ENCODE peak calls at places on chromosomes 11 and 22, in ten cellular contexts. K, F, B, A, M, U, V, S, W and J are unnamed samples.

GRCh38 chr22:29060251-29060650 is 1.4 kb downstream of the C22orf31 start:
- DNase-seq in U (no peak), M (no peak), A (no peak), V (no peak), W (no peak), B (no peak), F (no peak), S (no peak), K (no peak), J (no peak)

GRCh38 chr11:70019576-70020011 is 58.5 kb upstream of the ANO1 start:
- DNase-seq in K (no peak), S (no peak), M (no peak), U (no peak), B (no peak), V (no peak), F (no peak), W (peak), A (no peak), J (no peak)

GRCh38 chr22:27677895-27678458 is 123.6 kb downstream of the MN1 start:
- DNase-seq in U (no peak), W (no peak), V (no peak), M (no peak), B (no peak), K (no peak), F (no peak), A (no peak), S (no peak), J (no peak)

GRCh38 chr11:35859311-35859710 is 84.6 kb upstream of the LDLRAD3 start:
- DNase-seq in W (peak), S (no peak), U (no peak), F (no peak), V (no peak), B (no peak), M (no peak), A (no peak), K (no peak), J (no peak)

GRCh38 chr11:132312616-132313210 is 942.3 kb downstream of the NTM start:
- DNase-seq in V (no peak), S (no peak), M (no peak), W (peak), B (peak), U (peak), A (no peak), K (no peak), F (no peak), J (no peak)

GRCh38 chr11:61907282-61907681 is 10.1 kb downstream of the RAB3IL1 start:
- DNase-seq in A (no peak), K (no peak), B (no peak), S (no peak), M (no peak), U (no peak), V (no peak), F (peak), W (no peak), J (no peak)

GRCh38 chr11:92764128-92764527 is 205.3 kb upstream of the MTNR1B start:
- DNase-seq in V (no peak), W (no peak), S (no peak), M (no peak), F (no peak), U (no peak), A (no peak), B (no peak), K (no peak), J (no peak)

GRCh38 chr22:50089231-50090140 is at the start of gene MOV10L1:
- DNase-seq in W (peak), U (peak), M (peak), B (no peak), K (no peak), A (no peak), F (no peak), S (no peak), V (peak), J (no peak)

GRCh38 chr11:104946907-104947306 is 21.5 kb downstream of the CASP4 start:
- DNase-seq in V (no peak), A (no peak), U (peak), F (no peak), W (peak), K (no peak), S (peak), B (peak), M (peak), J (no peak)

DNA sequence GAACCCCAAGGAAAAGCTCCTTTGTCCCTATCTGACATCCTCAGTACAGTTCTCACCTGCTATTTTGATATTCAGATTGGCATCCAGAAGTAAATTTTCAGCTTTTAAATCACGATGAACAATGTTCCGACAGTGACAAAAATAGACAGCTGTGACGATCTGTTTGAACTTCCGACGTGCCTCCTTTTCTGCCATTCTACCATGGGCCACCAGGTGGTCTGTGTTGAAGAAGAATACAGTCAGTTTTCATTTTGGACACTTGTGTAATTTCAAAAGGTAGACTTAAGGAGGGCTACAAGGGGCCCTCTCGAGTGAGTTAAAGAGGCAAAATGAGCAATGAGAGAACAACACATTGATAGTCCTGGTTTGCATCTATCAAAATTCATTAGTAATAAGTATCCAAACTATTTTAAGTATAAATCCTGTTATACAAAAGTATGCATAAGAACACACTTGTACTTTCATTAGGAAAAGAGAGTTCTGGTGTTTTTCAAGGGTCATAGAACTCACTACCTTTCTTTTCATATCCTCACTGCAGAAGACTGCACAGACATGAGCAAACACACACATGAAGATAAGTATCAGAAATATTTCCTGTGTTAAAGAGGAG is 89.8 kb upstream of the APOA1 start:
- DNase-seq in S (no peak), F (no peak), V (no peak), W (no peak), K (no peak), U (no peak), M (no peak), B (peak), A (no peak), J (no peak)
- TF ChIP-seq CTCF in S (no peak), F (peak), V (no peak), W (peak), K (no peak), U (peak), M (peak), B (peak), A (peak), J (peak)

GRCh38 chr22:45516923-45517675 is 14.4 kb downstream of the FBLN1 start:
- DNase-seq in M (peak), A (no peak), U (no peak), W (peak), F (no peak), V (no peak), B (no peak), K (no peak), S (no peak), J (no peak)
- TF ChIP-seq CTCF in M (no peak), A (no peak), U (no peak), W (no peak), F (no peak), V (no peak), B (no peak), K (no peak), S (no peak), J (no peak)

DNA sequence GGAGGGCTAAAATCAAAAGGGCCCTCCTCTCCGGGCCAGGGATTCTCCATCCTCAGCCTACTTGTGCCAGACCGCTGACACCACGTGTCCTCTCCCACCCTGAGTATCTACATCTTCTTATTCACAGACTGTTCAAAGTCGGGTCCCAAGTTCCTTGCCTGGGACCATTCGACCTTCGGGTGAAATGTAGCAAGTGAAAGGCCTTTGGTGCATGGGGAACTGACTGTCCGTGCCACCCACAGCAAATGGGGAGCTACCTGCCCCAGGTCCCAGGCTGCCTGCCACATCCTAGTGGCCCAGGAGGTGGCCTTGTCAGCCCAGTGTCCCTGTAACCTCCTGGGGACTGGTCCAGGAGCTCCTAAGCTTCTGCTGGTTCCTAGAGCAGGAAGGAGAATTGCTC is 67.3 kb downstream of the RTL6 start:
- DNase-seq in W (no peak), K (no peak), B (no peak), F (no peak), A (no peak), V (no peak), M (no peak), U (no peak), S (no peak), J (no peak)
- TF ChIP-seq CTCF in W (no peak), K (no peak), B (no peak), F (no peak), A (no peak), V (no peak), M (no peak), U (no peak), S (no peak), J (no peak)

DNA sequence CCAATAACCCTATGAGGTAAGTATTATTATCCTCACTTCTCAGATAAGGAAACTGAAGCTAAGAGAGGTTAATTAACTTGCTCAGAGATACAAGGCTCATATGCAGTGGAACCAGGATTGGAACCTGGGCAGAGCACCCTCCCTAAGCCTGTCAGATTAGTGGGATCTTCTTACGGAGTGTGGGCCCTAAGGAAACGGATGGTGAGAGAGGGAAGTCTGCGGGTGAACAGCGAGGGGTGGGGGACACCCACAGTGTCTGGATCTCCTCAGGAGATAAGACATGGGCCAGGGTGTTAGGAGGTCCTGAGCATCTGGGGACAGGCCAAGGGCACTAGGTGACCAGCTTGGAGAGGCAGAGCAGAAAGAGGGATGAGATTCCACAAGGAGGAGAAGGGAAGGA is 376.0 kb downstream of the CADM1 start:
- DNase-seq in W (no peak), V (no peak), K (no peak), S (no peak), A (no peak), M (no peak), F (no peak), U (no peak), B (no peak), J (no peak)
- TF ChIP-seq CTCF in W (no peak), V (no peak), K (no peak), S (no peak), A (no peak), M (no peak), F (no peak), U (no peak), B (no peak), J (no peak)

DNA sequence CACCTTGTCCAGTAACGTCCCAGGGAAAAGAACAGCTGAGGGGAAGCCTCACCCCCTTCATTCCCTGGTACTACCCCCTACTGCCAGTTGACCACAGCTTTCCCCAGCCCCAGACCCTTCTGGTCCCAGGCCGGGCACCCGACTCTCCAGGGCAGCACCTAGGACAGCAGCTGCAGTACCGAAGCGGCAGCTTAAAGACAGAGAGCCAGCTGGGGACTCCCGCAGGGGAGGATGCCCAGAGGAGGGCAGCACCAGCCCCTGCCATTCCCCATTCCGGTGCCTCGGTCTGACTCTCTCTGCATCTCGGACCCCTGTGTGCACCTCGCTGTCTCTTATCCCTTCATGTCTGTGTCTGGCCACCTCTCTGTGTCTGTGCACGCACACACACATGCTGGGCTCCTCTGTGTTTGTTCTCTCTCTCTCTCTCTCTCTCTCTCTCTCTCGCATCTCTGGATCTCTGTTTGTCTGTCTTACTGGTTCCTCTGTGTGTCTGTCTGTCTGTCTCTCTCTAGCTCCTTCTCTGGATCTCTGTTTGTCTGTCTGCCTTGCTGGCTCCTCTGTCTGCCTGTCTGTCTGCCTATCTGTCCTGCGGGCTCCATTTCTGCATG is 9.4 kb downstream of the IGSF9B start:
- DNase-seq in M (no peak), V (peak), A (no peak), U (peak), S (peak), B (peak), K (no peak), F (peak), W (peak), J (no peak)
- TF ChIP-seq CTCF in M (no peak), V (no peak), A (peak), U (no peak), S (no peak), B (no peak), K (peak), F (peak), W (peak), J (no peak)